ENCODE peak calls at places on chromosomes 12 and 14, in nine cellular contexts. H, O, A, Z, K, G, J, N and C are unnamed samples.

GRCh38 chr12:116783503-116784237 is 45.6 kb downstream of the RNFT2 start:
- DNase-seq in G (no peak), Z (no peak), H (no peak), O (no peak), J (no peak), N (no peak), K (no peak), A (no peak), C (no peak)

GRCh38 chr12:10936495-10936894 is 2.6 kb downstream of the TAS2R14 start:
- DNase-seq in A (no peak), H (no peak), Z (no peak), J (no peak), G (no peak), N (no peak), O (no peak), K (no peak), C (no peak)

GRCh38 chr14:104393199-104393897 is 186.2 kb upstream of the C14orf180 start:
- DNase-seq in O (no peak), H (no peak), A (no peak), K (no peak), N (no peak), G (no peak), J (no peak), Z (no peak), C (no peak)

GRCh38 chr12:120598674-120599463 is 17.7 kb upstream of the POP5 start:
- DNase-seq in K (no peak), J (no peak), H (no peak), Z (no peak), G (no peak), N (peak; percentile 32), A (no peak), O (peak; percentile 32), C (no peak)

GRCh38 chr14:41986726-41987125 is 380.1 kb downstream of the LRFN5 start:
- DNase-seq in J (no peak), H (no peak), N (no peak), K (no peak), G (peak; percentile 53), O (peak; percentile 19), A (no peak), Z (no peak), C (no peak)

GRCh38 chr12:12613334-12613733 is 1.7 kb downstream of the CREBL2 start:
- DNase-seq in A (no peak), Z (no peak), N (no peak), H (peak; percentile 23), G (no peak), K (no peak), O (no peak), J (no peak), C (no peak)

GRCh38 chr12:121443193-121443829 is 43.4 kb downstream of the RNF34 start:
- DNase-seq in G (peak; percentile 79), N (peak; percentile 74), O (peak; percentile 82), Z (peak; percentile 52), H (peak; percentile 48), J (peak; percentile 57), A (peak; percentile 56), K (peak; percentile 21), C (peak; percentile 28)

GRCh38 chr12:94874986-94875312 is 128.5 kb downstream of the NDUFA12 start:
- DNase-seq in N (no peak), J (no peak), Z (no peak), O (no peak), A (no peak), H (no peak), G (no peak), K (no peak), C (peak; percentile 42)